ENCODE peak calls at places on chromosome 4, in seven cellular contexts. E, F, I, X, P, H and C are unnamed samples.

GRCh38 chr4:73690051-73690744 is 50.2 kb upstream of the CXCL8 start:
- DNase-seq in F (no peak), P (peak), H (no peak), I (no peak), E (no peak), X (no peak), C (no peak)

GRCh38 chr4:168569066-168569908 is 72.4 kb downstream of the PALLD start:
- DNase-seq in P (peak), I (no peak), E (no peak), F (no peak), X (no peak), H (no peak), C (peak)

GRCh38 chr4:104524026-104524425 is 29.3 kb upstream of the CXXC4 start:
- DNase-seq in I (no peak), X (no peak), F (no peak), P (no peak), E (no peak), H (no peak), C (no peak)

GRCh38 chr4:7817877-7818675 is 121.6 kb downstream of the AFAP1 start:
- DNase-seq in P (no peak), X (no peak), E (no peak), H (peak), I (no peak), F (no peak), C (peak)

GRCh38 chr4:74755486-74755885 is 38.8 kb downstream of the BTC start:
- DNase-seq in P (peak), I (no peak), H (no peak), X (no peak), F (no peak), E (no peak), C (no peak)

GRCh38 chr4:150297861-150298474 is 219.7 kb downstream of the DCLK2 start:
- DNase-seq in H (peak), I (no peak), F (peak), X (peak), P (peak), E (no peak), C (peak)

GRCh38 chr4:1094336-1094690 is 19.1 kb downstream of the RNF212 start:
- DNase-seq in F (no peak), H (no peak), P (no peak), X (no peak), I (no peak), E (no peak), C (no peak)

GRCh38 chr4:76233088-76233487 is 18.4 kb upstream of the FAM47E start:
- DNase-seq in P (no peak), E (no peak), H (no peak), F (no peak), X (no peak), I (no peak), C (no peak)

GRCh38 chr4:138111462-138112000 is 130.6 kb downstream of the SLC7A11 start:
- DNase-seq in H (no peak), X (no peak), E (no peak), I (no peak), P (no peak), F (no peak), C (peak)